ENCODE peak calls at places on chromosome 20, in six cellular contexts. W, G, R, L, H and C are unnamed samples.

GRCh38 chr20:19789446-19789845 is 31.4 kb downstream of the RIN2 start:
- DNase-seq in W (no peak), L (no peak), H (no peak), R (no peak), G (no peak), C (no peak)

GRCh38 chr20:34215711-34216381 is 25.4 kb upstream of the ASIP start:
- DNase-seq in W (peak; percentile 77), R (peak; percentile 61), G (peak; percentile 78), L (peak; percentile 84), H (peak; percentile 89), C (peak; percentile 92)

GRCh38 chr20:36317675-36318074 is 11.5 kb downstream of the DLGAP4 start:
- DNase-seq in W (no peak), H (peak; percentile 10), R (no peak), L (peak; percentile 7), G (no peak), C (no peak)

GRCh38 chr20:57392512-57393271 is 1.5 kb downstream of the RBM38 start:
- DNase-seq in H (peak; percentile 96), G (no peak), W (no peak), L (peak; percentile 67), R (no peak), C (peak; percentile 82)

GRCh38 chr20:64119301-64119680 is 11.9 kb upstream of the NPBWR2 start:
- DNase-seq in R (no peak), G (no peak), L (no peak), H (no peak), W (no peak), C (no peak)

GRCh38 chr20:29878281-29878741 is 1379.2 kb upstream of the DEFB115 start:
- DNase-seq in L (peak; percentile 61), W (no peak), G (peak; percentile 78), R (no peak), H (peak; percentile 77), C (no peak)

GRCh38 chr20:32208499-32209154 is 947 bp downstream of the POFUT1 start:
- DNase-seq in L (no peak), R (no peak), H (no peak), G (no peak), W (no peak), C (no peak)

GRCh38 chr20:4855555-4855954 is 133.8 kb downstream of the PRND start:
- DNase-seq in W (no peak), H (no peak), G (no peak), R (no peak), L (no peak), C (no peak)

GRCh38 chr20:9635756-9636155 is 121.4 kb downstream of the LAMP5 start:
- DNase-seq in H (no peak), R (peak; percentile 7), G (no peak), L (no peak), W (no peak), C (no peak)

GRCh38 chr20:4161447-4162251 is 146.3 kb upstream of the RNF24 start:
- DNase-seq in G (no peak), W (no peak), L (peak; percentile 91), R (no peak), H (peak; percentile 74), C (no peak)

GRCh38 chr20:57581202-57582028 is 20.5 kb downstream of the PCK1 start:
- DNase-seq in R (no peak), W (no peak), H (peak; percentile 51), L (no peak), G (no peak), C (no peak)

GRCh38 chr20:47027042-47027441 is 132.4 kb downstream of the EYA2 start:
- DNase-seq in L (no peak), W (no peak), G (no peak), R (no peak), H (no peak), C (no peak)

GRCh38 chr20:49475979-49476378 is 6.5 kb downstream of the KCNB1 start:
- DNase-seq in H (no peak), R (no peak), W (no peak), G (no peak), L (no peak), C (no peak)

GRCh38 chr20:45935416-45936046 is 1.0 kb downstream of the PCIF1 start:
- DNase-seq in R (peak; percentile 60), W (no peak), H (no peak), L (no peak), G (no peak), C (no peak)

GRCh38 chr20:54227751-54228150 is 19.9 kb downstream of the PFDN4 start:
- DNase-seq in R (no peak), W (no peak), G (no peak), L (no peak), H (no peak), C (no peak)

GRCh38 chr20:33995053-33995816 is 1.5 kb downstream of the RALY start:
- DNase-seq in H (no peak), W (no peak), R (peak; percentile 20), G (no peak), L (no peak), C (no peak)

GRCh38 chr20:36281785-36282380 is 24.3 kb upstream of the DLGAP4 start:
- DNase-seq in L (no peak), H (no peak), W (no peak), G (no peak), R (no peak), C (no peak)

GRCh38 chr20:35467339-35468224 is 12.2 kb downstream of the CEP250 start:
- DNase-seq in R (peak; percentile 88), L (no peak), H (no peak), W (no peak), G (no peak), C (peak; percentile 42)

GRCh38 chr20:20261159-20261558 is 106.7 kb upstream of the INSM1 start:
- DNase-seq in R (no peak), L (no peak), H (no peak), W (no peak), G (no peak), C (no peak)

GRCh38 chr20:17969276-17969883 is 562 bp downstream of the MGME1 start:
- DNase-seq in L (no peak), G (no peak), W (no peak), R (no peak), H (no peak), C (peak; percentile 54)

GRCh38 chr20:33076662-33077398 is 2.6 kb upstream of the BPIFB4 start:
- DNase-seq in R (no peak), H (peak; percentile 45), W (peak; percentile 25), G (no peak), L (no peak), C (no peak)

GRCh38 chr20:61728326-61728725 is 337.4 kb downstream of the TAF4 start:
- DNase-seq in L (no peak), R (no peak), H (peak; percentile 25), G (no peak), W (no peak), C (no peak)

GRCh38 chr20:35954907-35955251 is 577 bp upstream of the SCAND1 start:
- DNase-seq in L (no peak), H (no peak), W (no peak), G (no peak), R (peak; percentile 60), C (no peak)

GRCh38 chr20:63317061-63317460 is 24.1 kb downstream of the COL20A1 start:
- DNase-seq in R (no peak), L (no peak), G (no peak), W (no peak), H (no peak), C (no peak)